ENCODE peak calls at places on chromosomes 1 and 21, in ten cellular contexts. N, X, E, V, Q, J, P, D, F and W are unnamed samples.

GRCh38 chr1:69223156-69223555 is 344.6 kb upstream of the LRRC7 start:
- DNase-seq in N (no peak), X (no peak), E (no peak), V (no peak), Q (no peak), J (no peak), P (no peak), D (no peak), F (no peak), W (no peak)

GRCh38 chr1:108955111-108955510 is 8.2 kb downstream of the CLCC1 start:
- DNase-seq in N (no peak), X (no peak), E (no peak), V (no peak), Q (no peak), J (no peak), P (no peak), D (no peak), F (no peak), W (no peak)

GRCh38 chr1:57674803-57675202 is 250.9 kb upstream of the DAB1 start:
- DNase-seq in N (no peak), X (peak), E (no peak), V (no peak), Q (no peak), J (no peak), P (no peak), D (no peak), F (no peak), W (no peak)

GRCh38 chr1:70169018-70169839 is 36.1 kb downstream of the LRRC40 start:
- DNase-seq in N (no peak), X (no peak), E (no peak), V (no peak), Q (no peak), J (no peak), P (no peak), D (no peak), F (no peak), W (no peak)

GRCh38 chr1:40762144-40762923 is 21.3 kb upstream of the KCNQ4 start:
- DNase-seq in N (no peak), X (no peak), E (no peak), V (no peak), Q (no peak), J (peak), P (no peak), D (no peak), F (no peak), W (peak)

GRCh38 chr1:155085504-155086181 is 7.0 kb downstream of the EFNA3 start:
- DNase-seq in N (peak), X (no peak), E (no peak), V (peak), Q (peak), J (peak), P (peak), D (peak), F (peak), W (peak)

GRCh38 chr1:93244298-93245069 is 64.0 kb downstream of the CCDC18 start:
- DNase-seq in N (no peak), X (no peak), E (no peak), V (no peak), Q (no peak), J (no peak), P (no peak), D (no peak), F (no peak), W (no peak)

GRCh38 chr1:111466480-111466879 is 7.3 kb upstream of the C1orf162 start:
- DNase-seq in N (no peak), X (no peak), E (no peak), V (no peak), Q (no peak), J (no peak), P (no peak), D (no peak), F (no peak), W (no peak)

GRCh38 chr1:97033949-97034348 is 312.4 kb downstream of the PTBP2 start:
- DNase-seq in N (no peak), X (no peak), E (no peak), V (no peak), Q (no peak), J (no peak), P (no peak), D (no peak), F (no peak), W (no peak)

GRCh38 chr1:245235156-245235555 is 80.4 kb downstream of the KIF26B start:
- DNase-seq in N (no peak), X (peak), E (no peak), V (no peak), Q (no peak), J (no peak), P (peak), D (no peak), F (no peak), W (no peak)

GRCh38 chr1:85746777-85747176 is 38.5 kb upstream of the ZNHIT6 start:
- DNase-seq in N (no peak), X (no peak), E (no peak), V (no peak), Q (no peak), J (no peak), P (no peak), D (no peak), F (no peak), W (no peak)

GRCh38 chr21:16082038-16082816 is 352.4 kb downstream of the USP25 start:
- DNase-seq in N (no peak), X (peak), E (no peak), V (no peak), Q (peak), J (no peak), P (no peak), D (no peak), F (no peak), W (no peak)

GRCh38 chr1:160260436-160261382 is 1.6 kb downstream of the DCAF8 start:
- DNase-seq in N (no peak), X (peak), E (peak), V (peak), Q (peak), J (no peak), P (no peak), D (no peak), F (peak), W (no peak)

GRCh38 chr1:46370214-46370633 is 23.9 kb upstream of the FAAH start:
- DNase-seq in N (no peak), X (no peak), E (no peak), V (no peak), Q (no peak), J (peak), P (no peak), D (no peak), F (no peak), W (peak)

GRCh38 chr1:61387829-61388228 is 305.5 kb downstream of the NFIA start:
- DNase-seq in N (no peak), X (no peak), E (no peak), V (no peak), Q (no peak), J (no peak), P (no peak), D (no peak), F (no peak), W (no peak)

GRCh38 chr1:174398246-174398645 is 49.5 kb upstream of the GPR52 start:
- DNase-seq in N (no peak), X (no peak), E (peak), V (no peak), Q (no peak), J (no peak), P (no peak), D (no peak), F (no peak), W (no peak)

GRCh38 chr1:46183119-46183842 is 7.0 kb upstream of the P3R3URF start:
- DNase-seq in N (peak), X (peak), E (peak), V (peak), Q (peak), J (no peak), P (peak), D (no peak), F (peak), W (no peak)

GRCh38 chr1:18010408-18010807 is 97.2 kb upstream of the IGSF21 start:
- DNase-seq in N (no peak), X (no peak), E (no peak), V (no peak), Q (no peak), J (no peak), P (no peak), D (no peak), F (no peak), W (no peak)

GRCh38 chr21:34743831-34744230 is 75.0 kb downstream of the CLIC6 start:
- DNase-seq in N (peak), X (peak), E (peak), V (peak), Q (no peak), J (no peak), P (peak), D (no peak), F (no peak), W (no peak)

GRCh38 chr21:45558044-45558721 is 15.9 kb upstream of the SLC19A1 start:
- DNase-seq in N (peak), X (no peak), E (no peak), V (no peak), Q (no peak), J (no peak), P (no peak), D (no peak), F (no peak), W (no peak)

GRCh38 chr1:3113741-3114056 is 44.7 kb downstream of the PRDM16 start:
- DNase-seq in N (no peak), X (no peak), E (no peak), V (no peak), Q (no peak), J (no peak), P (no peak), D (no peak), F (no peak), W (no peak)

GRCh38 chr1:99600782-99601181 is 45.1 kb upstream of the PALMD start:
- DNase-seq in N (no peak), X (peak), E (no peak), V (no peak), Q (no peak), J (no peak), P (no peak), D (no peak), F (no peak), W (no peak)

GRCh38 chr1:158798531-158798930 is 17.5 kb upstream of the OR6N2 start:
- DNase-seq in N (no peak), X (no peak), E (no peak), V (no peak), Q (no peak), J (no peak), P (no peak), D (no peak), F (no peak), W (no peak)

GRCh38 chr1:158794247-158794646 is 13.2 kb upstream of the OR6N2 start:
- DNase-seq in N (no peak), X (no peak), E (no peak), V (no peak), Q (no peak), J (no peak), P (no peak), D (no peak), F (no peak), W (no peak)

GRCh38 chr1:158793604-158794003 is 12.6 kb upstream of the OR6N2 start:
- DNase-seq in N (no peak), X (no peak), E (no peak), V (no peak), Q (no peak), J (no peak), P (no peak), D (peak), F (no peak), W (no peak)
- TF ChIP-seq CTCF in N (no peak), X (no peak), E (no peak), V (no peak), Q (no peak), J (peak), P (no peak), D (peak), F (peak), W (peak)

DNA sequence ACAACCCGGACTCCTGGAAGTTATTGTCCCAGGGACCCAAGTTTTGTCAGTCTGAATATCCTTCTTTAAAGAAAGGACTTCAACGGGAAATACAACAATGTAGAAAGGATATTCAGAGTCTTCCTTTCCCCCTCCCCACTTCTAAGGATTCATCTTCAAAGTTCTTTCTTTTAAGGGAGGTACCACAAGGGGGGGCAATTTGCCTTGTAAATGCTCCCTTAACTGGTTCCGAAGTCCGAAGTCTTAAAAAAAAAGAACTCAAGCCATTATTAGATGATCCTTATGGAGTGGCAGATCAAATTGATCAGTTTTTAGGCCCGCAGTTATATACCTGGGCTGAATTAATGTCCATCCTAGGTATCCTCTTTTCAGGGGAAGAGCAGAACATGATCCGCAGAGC is 47.0 kb downstream of the SERINC2 start:
- DNase-seq in N (no peak), X (peak), E (no peak), V (no peak), Q (peak), J (no peak), P (no peak), D (no peak), F (no peak), W (no peak)
- TF ChIP-seq CTCF in N (no peak), X (peak), E (peak), V (no peak), Q (peak), J (no peak), P (no peak), D (no peak), F (peak), W (no peak)

DNA sequence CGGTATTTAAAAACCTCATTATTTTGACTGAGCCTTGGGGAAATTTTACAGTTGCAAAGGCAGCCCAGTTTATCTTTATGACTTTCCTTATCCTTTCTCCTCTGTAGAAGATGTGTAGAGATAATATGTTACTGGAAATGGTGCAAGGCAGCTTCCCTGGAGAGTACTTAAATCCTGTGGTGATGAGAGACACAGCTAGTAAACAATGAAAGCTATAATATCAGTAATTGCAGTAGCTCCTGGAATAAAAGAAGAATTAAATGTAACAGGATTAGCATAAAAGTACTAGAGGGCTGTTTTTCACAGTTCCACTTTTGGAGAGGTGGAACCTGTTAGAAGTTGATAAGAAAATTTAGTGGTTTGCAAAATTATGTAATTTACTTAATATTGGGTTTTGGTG is 15.5 kb upstream of the EDEM3 start:
- DNase-seq in N (no peak), X (no peak), E (no peak), V (no peak), Q (no peak), J (no peak), P (no peak), D (no peak), F (no peak), W (no peak)
- TF ChIP-seq CTCF in N (no peak), X (no peak), E (no peak), V (no peak), Q (no peak), J (no peak), P (no peak), D (no peak), F (no peak), W (no peak)

GRCh38 chr1:162279099-162279498 is 97.6 kb downstream of the SPATA46 start:
- DNase-seq in N (no peak), X (no peak), E (no peak), V (peak), Q (no peak), J (no peak), P (no peak), D (no peak), F (no peak), W (no peak)

GRCh38 chr1:162275622-162276175 is 101.0 kb downstream of the SPATA46 start:
- DNase-seq in N (no peak), X (no peak), E (no peak), V (no peak), Q (no peak), J (no peak), P (no peak), D (no peak), F (no peak), W (no peak)

GRCh38 chr1:162271972-162272371 is 104.7 kb downstream of the SPATA46 start:
- DNase-seq in N (no peak), X (no peak), E (no peak), V (no peak), Q (no peak), J (no peak), P (no peak), D (no peak), F (no peak), W (no peak)

DNA sequence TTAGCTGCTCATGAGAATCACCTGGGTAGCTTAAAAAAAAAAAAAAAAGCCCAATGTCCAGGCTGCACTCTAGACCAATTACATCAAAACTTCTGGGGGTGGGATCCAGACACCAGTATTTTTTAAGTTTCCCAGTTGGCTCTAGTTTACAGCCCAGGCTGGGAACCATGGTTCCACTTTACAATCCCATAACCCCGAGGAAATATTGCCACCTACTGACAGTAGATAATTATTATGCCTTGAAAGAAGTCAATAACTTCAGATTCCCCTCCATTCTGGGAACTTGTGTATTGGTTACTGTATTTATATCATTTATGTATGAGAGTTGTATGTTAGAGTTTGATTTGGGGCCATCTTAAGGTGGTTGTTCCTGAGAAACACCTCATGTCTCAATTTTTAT is 100.2 kb downstream of the SPATA46 start:
- DNase-seq in N (no peak), X (peak), E (peak), V (no peak), Q (peak), J (peak), P (no peak), D (no peak), F (no peak), W (peak)
- TF ChIP-seq CTCF in N (no peak), X (peak), E (peak), V (no peak), Q (peak), J (peak), P (peak), D (no peak), F (peak), W (peak)